ENCODE peak calls at places on chromosomes 12 and 14, in six cellular contexts. One of them, this sample, is unnamed.
A peak's percentile ranks its signal among the peaks of the same experiment; 100 is the strongest.

GRCh38 chr12:14403711-14404164 is 38.3 kb downstream of the ATF7IP start:
- DNase-seq in NCI-H1092 treated with DMSO at 0.1 percent for 48 hours: peak; percentile 92
- DNase-seq in EL: peak; percentile 76
- DNase-seq in RCC 7860: peak; percentile 84
- DNase-seq in DMS79: peak; percentile 94
- DNase-seq in glutamatergic neuron: no peak
- DNase-seq in this sample: peak; percentile 68

GRCh38 chr14:79575032-79575431 is 636.3 kb downstream of the DIO2 start:
- DNase-seq in NCI-H1092 treated with DMSO at 0.1 percent for 48 hours: no peak
- DNase-seq in EL: no peak
- DNase-seq in RCC 7860: no peak
- DNase-seq in DMS79: no peak
- DNase-seq in glutamatergic neuron: no peak
- DNase-seq in this sample: no peak

GRCh38 chr14:68337279-68337678 is 455.6 kb downstream of the ZFP36L1 start:
- DNase-seq in NCI-H1092 treated with DMSO at 0.1 percent for 48 hours: no peak
- DNase-seq in EL: no peak
- DNase-seq in RCC 7860: no peak
- DNase-seq in DMS79: no peak
- DNase-seq in glutamatergic neuron: no peak
- DNase-seq in this sample: no peak

GRCh38 chr14:93857500-93857899 is 69.2 kb upstream of the PRIMA1 start:
- DNase-seq in NCI-H1092 treated with DMSO at 0.1 percent for 48 hours: no peak
- DNase-seq in EL: no peak
- DNase-seq in RCC 7860: no peak
- DNase-seq in DMS79: peak; percentile 93
- DNase-seq in glutamatergic neuron: peak; percentile 22
- DNase-seq in this sample: no peak

GRCh38 chr14:75566321-75566720 is 12.1 kb upstream of the FLVCR2 start:
- DNase-seq in NCI-H1092 treated with DMSO at 0.1 percent for 48 hours: no peak
- DNase-seq in EL: no peak
- DNase-seq in RCC 7860: peak; percentile 13
- DNase-seq in DMS79: no peak
- DNase-seq in glutamatergic neuron: no peak
- DNase-seq in this sample: no peak

GRCh38 chr12:65740873-65741600 is 83.2 kb upstream of the HMGA2 start:
- DNase-seq in NCI-H1092 treated with DMSO at 0.1 percent for 48 hours: no peak
- DNase-seq in EL: peak; percentile 88
- DNase-seq in RCC 7860: peak; percentile 35
- DNase-seq in DMS79: no peak
- DNase-seq in glutamatergic neuron: peak; percentile 98
- DNase-seq in this sample: peak; percentile 68

GRCh38 chr12:107379852-107380567 is 286.7 kb upstream of the CRY1 start:
- DNase-seq in NCI-H1092 treated with DMSO at 0.1 percent for 48 hours: peak; percentile 31
- DNase-seq in EL: peak; percentile 58
- DNase-seq in RCC 7860: peak; percentile 15
- DNase-seq in DMS79: peak; percentile 76
- DNase-seq in glutamatergic neuron: no peak
- DNase-seq in this sample: no peak

GRCh38 chr12:131818821-131819585 is 9.2 kb upstream of the MMP17 start:
- DNase-seq in NCI-H1092 treated with DMSO at 0.1 percent for 48 hours: no peak
- DNase-seq in EL: no peak
- DNase-seq in RCC 7860: no peak
- DNase-seq in DMS79: no peak
- DNase-seq in glutamatergic neuron: no peak
- DNase-seq in this sample: no peak

GRCh38 chr14:55133416-55133815 is 4.4 kb downstream of the LGALS3 start:
- DNase-seq in NCI-H1092 treated with DMSO at 0.1 percent for 48 hours: no peak
- DNase-seq in EL: peak; percentile 69
- DNase-seq in RCC 7860: peak; percentile 55
- DNase-seq in DMS79: no peak
- DNase-seq in glutamatergic neuron: no peak
- DNase-seq in this sample: no peak

GRCh38 chr12:123961585-123961984 is 11.0 kb downstream of the CCDC92 start:
- DNase-seq in NCI-H1092 treated with DMSO at 0.1 percent for 48 hours: no peak
- DNase-seq in EL: no peak
- DNase-seq in RCC 7860: no peak
- DNase-seq in DMS79: no peak
- DNase-seq in glutamatergic neuron: no peak
- DNase-seq in this sample: no peak

GRCh38 chr12:57389033-57389432 is 41.8 kb downstream of the R3HDM2 start:
- DNase-seq in NCI-H1092 treated with DMSO at 0.1 percent for 48 hours: no peak
- DNase-seq in EL: peak; percentile 88
- DNase-seq in RCC 7860: peak; percentile 92
- DNase-seq in DMS79: no peak
- DNase-seq in glutamatergic neuron: no peak
- DNase-seq in this sample: peak; percentile 96

GRCh38 chr12:121124402-121125109 is 8.1 kb upstream of the P2RX7 start:
- DNase-seq in NCI-H1092 treated with DMSO at 0.1 percent for 48 hours: no peak
- DNase-seq in EL: peak; percentile 96
- DNase-seq in RCC 7860: peak; percentile 99
- DNase-seq in DMS79: no peak
- DNase-seq in glutamatergic neuron: no peak
- DNase-seq in this sample: peak; percentile 87

GRCh38 chr14:56036353-56036752 is 81.9 kb upstream of the PELI2 start:
- DNase-seq in NCI-H1092 treated with DMSO at 0.1 percent for 48 hours: no peak
- DNase-seq in EL: no peak
- DNase-seq in RCC 7860: no peak
- DNase-seq in DMS79: no peak
- DNase-seq in glutamatergic neuron: no peak
- DNase-seq in this sample: no peak

GRCh38 chr12:18595406-18595805 is 142.4 kb downstream of the PLCZ1 start:
- DNase-seq in NCI-H1092 treated with DMSO at 0.1 percent for 48 hours: no peak
- DNase-seq in EL: peak; percentile 73
- DNase-seq in RCC 7860: no peak
- DNase-seq in DMS79: no peak
- DNase-seq in glutamatergic neuron: no peak
- DNase-seq in this sample: no peak

GRCh38 chr12:5022465-5023061 is 21.1 kb upstream of the KCNA5 start:
- DNase-seq in NCI-H1092 treated with DMSO at 0.1 percent for 48 hours: peak; percentile 41
- DNase-seq in EL: peak; percentile 42
- DNase-seq in RCC 7860: peak; percentile 18
- DNase-seq in DMS79: peak; percentile 32
- DNase-seq in glutamatergic neuron: peak; percentile 46
- DNase-seq in this sample: no peak

GRCh38 chr12:46549527-46550265 is 177.1 kb upstream of the SLC38A2 start:
- DNase-seq in NCI-H1092 treated with DMSO at 0.1 percent for 48 hours: no peak
- DNase-seq in EL: peak; percentile 93
- DNase-seq in RCC 7860: peak; percentile 9
- DNase-seq in DMS79: no peak
- DNase-seq in glutamatergic neuron: no peak
- DNase-seq in this sample: peak; percentile 95

GRCh38 chr12:95385646-95386045 is 88.3 kb upstream of the METAP2 start:
- DNase-seq in NCI-H1092 treated with DMSO at 0.1 percent for 48 hours: no peak
- DNase-seq in EL: peak; percentile 16
- DNase-seq in RCC 7860: no peak
- DNase-seq in DMS79: no peak
- DNase-seq in glutamatergic neuron: no peak
- DNase-seq in this sample: peak; percentile 13

GRCh38 chr12:1226951-1227350 is 235.9 kb downstream of the ERC1 start:
- DNase-seq in NCI-H1092 treated with DMSO at 0.1 percent for 48 hours: no peak
- DNase-seq in EL: no peak
- DNase-seq in RCC 7860: no peak
- DNase-seq in DMS79: no peak
- DNase-seq in glutamatergic neuron: no peak
- DNase-seq in this sample: no peak

GRCh38 chr14:49867831-49868719 is 15.5 kb upstream of the NEMF start:
- DNase-seq in NCI-H1092 treated with DMSO at 0.1 percent for 48 hours: peak; percentile 90
- DNase-seq in EL: peak; percentile 96
- DNase-seq in RCC 7860: peak; percentile 85
- DNase-seq in DMS79: peak; percentile 89
- DNase-seq in glutamatergic neuron: peak; percentile 99
- DNase-seq in this sample: peak; percentile 94

GRCh38 chr12:122336015-122336946 is 70.0 kb upstream of the VPS33A start:
- DNase-seq in NCI-H1092 treated with DMSO at 0.1 percent for 48 hours: no peak
- DNase-seq in EL: peak; percentile 45
- DNase-seq in RCC 7860: peak; percentile 31
- DNase-seq in DMS79: peak; percentile 7
- DNase-seq in glutamatergic neuron: peak; percentile 45
- DNase-seq in this sample: peak; percentile 22

GRCh38 chr14:102949062-102949800 is 26.8 kb downstream of the AMN start:
- DNase-seq in NCI-H1092 treated with DMSO at 0.1 percent for 48 hours: no peak
- DNase-seq in EL: peak; percentile 66
- DNase-seq in RCC 7860: no peak
- DNase-seq in DMS79: no peak
- DNase-seq in glutamatergic neuron: no peak
- DNase-seq in this sample: no peak

GRCh38 chr14:104132981-104133380 is 5.4 kb upstream of the KIF26A start:
- DNase-seq in NCI-H1092 treated with DMSO at 0.1 percent for 48 hours: no peak
- DNase-seq in EL: no peak
- DNase-seq in RCC 7860: no peak
- DNase-seq in DMS79: no peak
- DNase-seq in glutamatergic neuron: peak; percentile 14
- DNase-seq in this sample: no peak

This sample was measured in HCEC 1CT.